ENCODE peak calls at places on chromosomes 13 and 19, in seven cellular contexts. G, Y, B, I, A, S and R are unnamed samples.

GRCh38 chr19:48489608-48490216 is 20.5 kb downstream of the CYTH2 start:
- DNase-seq in G (peak), Y (peak), B (peak), I (peak), A (no peak), S (peak), R (peak)

GRCh38 chr19:38869836-38870607 is 8.1 kb downstream of the RINL start:
- DNase-seq in G (peak), Y (peak), B (peak), I (peak), A (no peak), S (peak), R (peak)

GRCh38 chr19:56748443-56748842 is 76.9 kb upstream of the ZNF835 start:
- DNase-seq in G (no peak), Y (peak), B (peak), I (no peak), A (no peak), S (no peak), R (no peak)

GRCh38 chr13:52034616-52035226 is 10.2 kb downstream of the UTP14C start:
- DNase-seq in G (no peak), Y (no peak), B (no peak), I (no peak), A (no peak), S (no peak), R (no peak)

GRCh38 chr19:39941615-39942507 is 7.4 kb upstream of the FCGBP start:
- DNase-seq in G (no peak), Y (no peak), B (peak), I (peak), A (no peak), S (peak), R (peak)

GRCh38 chr19:39052243-39052746 is 19.9 kb upstream of the FBXO27 start:
- DNase-seq in G (peak), Y (peak), B (peak), I (peak), A (no peak), S (peak), R (peak)

GRCh38 chr13:109028626-109029025 is 399.2 kb downstream of the MYO16 start:
- DNase-seq in G (no peak), Y (no peak), B (peak), I (no peak), A (no peak), S (no peak), R (no peak)

GRCh38 chr19:42024622-42025111 is 30.6 kb upstream of the ATP1A3 start:
- DNase-seq in G (peak), Y (no peak), B (peak), I (no peak), A (no peak), S (no peak), R (no peak)

GRCh38 chr13:75968103-75968838 is 332.1 kb downstream of the LMO7 start:
- DNase-seq in G (no peak), Y (no peak), B (no peak), I (no peak), A (no peak), S (no peak), R (no peak)